ENCODE peak calls at places on chromosomes 13 and 19, in four cellular contexts. O is K562, J is HepG2, S is GM12878. B is an unnamed sample.

GRCh38 chr19:4581381-4582111 is 22.1 kb upstream of the SEMA6B start:
- DNase-seq in O (peak; percentile 76), J (no peak), S (no peak), B (peak; percentile 66)

GRCh38 chr19:54432144-54432738 is 16.8 kb upstream of the LENG8 start:
- DNase-seq in O (no peak), J (no peak), S (no peak), B (no peak)

GRCh38 chr19:40503300-40503699 is 36.5 kb downstream of the SPTBN4 start:
- DNase-seq in O (peak; percentile 48), J (no peak), S (no peak), B (no peak)

GRCh38 chr13:78299832-78300623 is 303.3 kb downstream of the POU4F1 start:
- DNase-seq in O (no peak), J (no peak), S (no peak), B (no peak)

GRCh38 chr19:45569619-45570421 is 14.8 kb downstream of the OPA3 start:
- DNase-seq in O (peak; percentile 80), J (peak; percentile 45), S (no peak), B (peak; percentile 78)

GRCh38 chr19:6425732-6426686 is 1.4 kb upstream of the KHSRP start:
- DNase-seq in O (peak; percentile 46), J (peak; percentile 60), S (no peak), B (no peak)

GRCh38 chr13:46748300-46748699 is 48.7 kb downstream of the ESD start:
- DNase-seq in O (no peak), J (no peak), S (no peak), B (no peak)

GRCh38 chr19:2042485-2043268 is 8.4 kb downstream of the MKNK2 start:
- DNase-seq in O (no peak), J (no peak), S (no peak), B (no peak)

GRCh38 chr13:25659091-25659502 is 287.3 kb downstream of the ATP8A2 start:
- DNase-seq in O (no peak), J (no peak), S (no peak), B (peak; percentile 9)

GRCh38 chr19:3818479-3818878 is 32.3 kb upstream of the MATK start:
- DNase-seq in O (no peak), J (no peak), S (no peak), B (no peak)

GRCh38 chr13:26977541-26977940 is 194.1 kb downstream of the USP12 start:
- DNase-seq in O (no peak), J (no peak), S (no peak), B (no peak)
- TF ChIP-seq FOXM1 in O (no peak), J (no peak), S (no peak), B (no peak)

GRCh38 chr13:112160558-112160957 is 93.6 kb downstream of the SOX1 start:
- DNase-seq in O (no peak), J (no peak), S (no peak), B (no peak)

GRCh38 chr13:112165712-112166111 is 98.8 kb downstream of the SOX1 start:
- DNase-seq in O (no peak), J (no peak), S (no peak), B (no peak)

GRCh38 chr13:112158961-112159360 is 92.0 kb downstream of the SOX1 start:
- DNase-seq in O (no peak), J (no peak), S (no peak), B (no peak)

GRCh38 chr13:112159575-112160547 is 92.9 kb downstream of the SOX1 start:
- DNase-seq in O (no peak), J (peak; percentile 73), S (no peak), B (no peak)

DNA sequence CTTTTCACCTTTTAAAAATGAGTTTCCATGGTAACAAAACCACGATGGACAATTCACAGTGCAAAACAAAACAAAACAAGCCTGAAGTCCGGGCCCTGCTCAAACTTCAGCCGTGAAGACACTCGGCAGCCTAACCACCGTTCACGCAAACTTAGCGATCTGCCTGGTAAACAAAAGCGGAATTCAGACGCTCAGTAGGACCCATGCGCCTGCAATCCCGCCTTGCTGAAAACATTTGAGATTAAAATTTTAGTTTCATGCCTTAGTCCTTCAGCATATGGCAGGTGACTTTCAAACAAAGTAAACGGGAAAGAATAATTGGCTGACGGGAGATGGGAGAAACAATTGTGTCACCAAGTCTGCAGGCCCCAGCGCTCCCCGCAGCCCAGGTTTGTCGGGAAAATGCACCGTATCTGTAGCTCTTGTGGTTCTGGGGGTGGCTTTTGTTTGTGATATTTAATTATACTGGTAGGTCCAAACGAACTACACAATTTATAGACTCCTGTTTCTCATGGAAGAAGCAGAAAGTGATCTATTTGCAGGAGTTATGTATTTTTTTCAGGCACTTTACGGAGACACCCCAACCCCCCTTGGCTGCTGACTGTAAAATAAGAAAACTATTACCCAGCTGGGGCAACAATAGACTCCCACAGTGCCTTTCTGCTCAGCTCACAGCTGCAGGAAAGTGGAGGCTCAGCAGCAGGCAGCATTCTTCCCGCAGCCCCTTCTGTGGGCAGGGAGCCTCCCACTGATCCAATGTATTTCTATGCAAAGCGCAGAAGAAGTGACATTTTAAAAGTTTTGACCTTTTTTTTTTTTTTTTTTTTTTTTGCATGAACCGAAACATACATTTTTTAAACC is 94.7 kb downstream of the SOX1 start:
- DNase-seq in O (no peak), J (peak; percentile 10), S (no peak), B (no peak)
- TF ChIP-seq BHLHE40 in O (no peak), J (no peak), S (no peak), B (no peak)

GRCh38 chr19:51341976-51342580 is at the start of gene VSIG10L:
- DNase-seq in O (no peak), J (no peak), S (no peak), B (no peak)
- TF ChIP-seq FOXM1 in O (no peak), J (no peak), S (no peak), B (no peak)

DNA sequence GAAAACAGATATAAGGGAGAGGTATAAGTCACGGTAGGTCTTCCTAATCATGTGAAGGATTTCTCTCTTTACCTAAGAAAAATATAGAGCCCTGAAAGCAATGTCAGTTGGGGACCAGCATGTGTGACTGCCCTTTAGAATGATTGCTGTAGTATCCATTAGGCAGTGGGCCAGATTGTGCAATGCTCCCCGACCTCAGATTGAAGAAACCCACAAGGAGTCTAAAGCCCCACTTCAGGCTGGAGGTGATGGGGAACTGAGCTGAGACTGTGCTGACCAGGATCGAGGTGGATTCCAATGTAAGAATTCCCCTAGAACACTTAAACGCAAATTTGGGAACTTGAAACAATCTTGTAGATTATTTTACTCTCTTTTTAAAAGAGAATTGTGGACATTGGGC is 614.4 kb downstream of the LIG4 start:
- DNase-seq in O (no peak), J (no peak), S (no peak), B (no peak)
- TF ChIP-seq BHLHE40 in O (no peak), J (no peak), S (no peak), B (no peak)